ENCODE peak calls at places on chromosome 15, in nine cellular contexts. J, N, D, H, T, P, I, X and B are unnamed samples.

GRCh38 chr15:36954486-36954885 is 145.9 kb downstream of the MEIS2 start:
- DNase-seq in N (no peak), P (no peak), D (no peak), J (no peak), T (no peak), H (no peak), I (no peak), X (no peak), B (no peak)

GRCh38 chr15:84645997-84646396 is 8.1 kb downstream of the WDR73 start:
- DNase-seq in I (no peak), T (no peak), D (no peak), X (no peak), H (no peak), J (no peak), N (no peak), P (no peak), B (no peak)

GRCh38 chr15:91345761-91346160 is 245.7 kb downstream of the SV2B start:
- DNase-seq in N (no peak), X (no peak), J (no peak), D (no peak), H (no peak), P (no peak), T (no peak), I (no peak), B (no peak)

GRCh38 chr15:93001881-93002280 is 87.1 kb downstream of the RGMA start:
- DNase-seq in J (peak; percentile 15), D (no peak), T (peak; percentile 9), H (no peak), P (no peak), I (no peak), N (no peak), X (no peak), B (no peak)

GRCh38 chr15:70044168-70044567 is 53.5 kb downstream of the TLE3 start:
- DNase-seq in J (no peak), X (no peak), H (peak; percentile 46), I (no peak), P (no peak), N (no peak), T (no peak), D (no peak), B (no peak)

GRCh38 chr15:99651023-99651807 is 82.0 kb downstream of the LYSMD4 start:
- DNase-seq in D (no peak), I (no peak), N (no peak), H (no peak), T (peak; percentile 29), X (no peak), P (no peak), J (no peak), B (no peak)

GRCh38 chr15:57708047-57708446 is 1.5 kb downstream of the POLR2M start:
- DNase-seq in I (no peak), T (peak; percentile 59), J (no peak), P (no peak), N (no peak), D (no peak), X (no peak), H (no peak), B (no peak)

GRCh38 chr15:101501703-101502373 is 12.3 kb upstream of the PCSK6 start:
- DNase-seq in J (peak; percentile 87), N (no peak), X (peak; percentile 66), H (peak; percentile 81), D (peak; percentile 59), P (no peak), I (peak; percentile 52), T (no peak), B (no peak)

GRCh38 chr15:59327942-59328341 is 44.7 kb downstream of the MYO1E start:
- DNase-seq in I (no peak), D (no peak), T (no peak), J (no peak), N (no peak), X (no peak), H (peak; percentile 76), P (no peak), B (no peak)

GRCh38 chr15:59332009-59332408 is 40.7 kb downstream of the MYO1E start:
- DNase-seq in J (no peak), D (no peak), T (no peak), I (no peak), H (no peak), N (no peak), X (no peak), P (no peak), B (no peak)

GRCh38 chr15:59330649-59331048 is 42.0 kb downstream of the MYO1E start:
- DNase-seq in X (no peak), J (no peak), N (no peak), D (no peak), T (no peak), H (no peak), I (no peak), P (no peak), B (no peak)

GRCh38 chr15:59329091-59329490 is 43.6 kb downstream of the MYO1E start:
- DNase-seq in P (no peak), T (no peak), D (no peak), H (no peak), X (no peak), I (no peak), N (no peak), J (no peak), B (no peak)

GRCh38 chr15:59329570-59330350 is 42.9 kb downstream of the MYO1E start:
- DNase-seq in H (no peak), D (no peak), T (peak; percentile 70), P (peak; percentile 43), J (no peak), N (no peak), X (no peak), I (no peak), B (no peak)
- H3K4me1 ChIP-seq in H (peaks cover 20% of the 10 kb centered on the region), D (no peaks in the 10 kb centered on the region), T (peaks cover 18% of the 10 kb centered on the region), P (peaks cover 21% of the 10 kb centered on the region), J (peaks cover 33% of the 10 kb centered on the region), N (no peaks in the 10 kb centered on the region), X (no peaks in the 10 kb centered on the region), I (no peaks in the 10 kb centered on the region), B (no peaks in the 10 kb centered on the region)

GRCh38 chr15:40731034-40731433 is 24.0 kb downstream of the RMDN3 start:
- DNase-seq in J (no peak), P (no peak), H (no peak), I (no peak), D (no peak), N (no peak), T (no peak), X (no peak), B (no peak)

GRCh38 chr15:40739854-40740253 is 15.2 kb downstream of the RMDN3 start:
- DNase-seq in J (peak; percentile 47), D (no peak), T (no peak), P (no peak), I (no peak), H (no peak), X (no peak), N (no peak), B (no peak)

GRCh38 chr15:40737048-40737447 is 18.0 kb downstream of the RMDN3 start:
- DNase-seq in I (no peak), T (no peak), H (no peak), J (no peak), N (no peak), D (no peak), P (no peak), X (peak; percentile 21), B (no peak)

GRCh38 chr15:40739042-40739441 is 16.0 kb downstream of the RMDN3 start:
- DNase-seq in H (no peak), T (no peak), P (no peak), J (peak; percentile 80), D (no peak), X (no peak), N (no peak), I (no peak), B (no peak)

DNA sequence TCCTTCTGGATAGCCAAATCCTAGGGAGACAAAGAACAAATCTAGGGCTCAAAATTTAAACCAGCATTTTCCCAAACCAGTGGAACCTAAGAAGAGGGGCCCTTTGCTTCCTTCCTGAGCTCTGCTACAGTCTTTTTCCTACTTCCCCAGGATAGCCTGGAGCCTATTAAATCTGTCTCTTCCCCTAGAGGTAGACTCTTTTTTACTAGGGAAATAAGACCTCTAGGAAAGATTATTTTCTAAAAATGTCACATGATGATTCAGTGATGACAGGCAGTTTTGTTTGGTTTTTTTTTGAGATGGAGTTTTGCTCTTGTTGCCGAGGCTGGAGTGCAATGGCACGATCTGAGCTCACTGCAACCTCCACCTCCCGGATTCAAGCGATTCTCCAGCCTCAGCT is 18.5 kb downstream of the RMDN3 start:
- DNase-seq in I (no peak), D (no peak), H (no peak), N (no peak), P (no peak), T (no peak), J (no peak), X (no peak), B (no peak)
- H3K27ac ChIP-seq in I (no peak overlapping the region), D (no peak overlapping the region), H (no peak overlapping the region), N (no peak overlapping the region), P (no peak overlapping the region), T (no peak overlapping the region), J (peak overlapping the region; percentile 50), X (no peak overlapping the region), B (no peak overlapping the region)

GRCh38 chr15:31438601-31439265 is 112.1 kb downstream of the KLF13 start:
- DNase-seq in X (no peak), P (no peak), H (no peak), T (no peak), D (no peak), I (no peak), J (no peak), N (no peak), B (no peak)
- H3K4me1 ChIP-seq in X (peaks cover 25% of the 10 kb centered on the region), P (peaks cover 6% of the 10 kb centered on the region), H (peaks cover 88% of the 10 kb centered on the region), T (peaks cover 30% of the 10 kb centered on the region), D (no peaks in the 10 kb centered on the region), I (peaks cover 6% of the 10 kb centered on the region), J (peaks cover 10% of the 10 kb centered on the region), N (no peaks in the 10 kb centered on the region), B (no peaks in the 10 kb centered on the region)

GRCh38 chr15:89379423-89379735 is 44.8 kb upstream of the POLG start:
- DNase-seq in P (no peak), I (no peak), X (no peak), N (no peak), H (peak; percentile 58), J (peak; percentile 43), T (no peak), D (no peak), B (no peak)

GRCh38 chr15:89377842-89378698 is 43.4 kb upstream of the POLG start:
- DNase-seq in J (peak; percentile 40), H (peak; percentile 68), D (no peak), X (no peak), T (no peak), N (peak; percentile 55), P (no peak), I (no peak), B (peak; percentile 71)

GRCh38 chr15:89379818-89380217 is 45.2 kb upstream of the POLG start:
- DNase-seq in X (no peak), T (no peak), P (no peak), N (peak; percentile 95), D (no peak), H (peak; percentile 28), I (no peak), J (peak; percentile 37), B (peak; percentile 64)

GRCh38 chr15:89377042-89377841 is 42.6 kb upstream of the POLG start:
- DNase-seq in X (no peak), N (no peak), T (no peak), D (no peak), P (no peak), H (peak; percentile 50), I (no peak), J (peak; percentile 46), B (no peak)

DNA sequence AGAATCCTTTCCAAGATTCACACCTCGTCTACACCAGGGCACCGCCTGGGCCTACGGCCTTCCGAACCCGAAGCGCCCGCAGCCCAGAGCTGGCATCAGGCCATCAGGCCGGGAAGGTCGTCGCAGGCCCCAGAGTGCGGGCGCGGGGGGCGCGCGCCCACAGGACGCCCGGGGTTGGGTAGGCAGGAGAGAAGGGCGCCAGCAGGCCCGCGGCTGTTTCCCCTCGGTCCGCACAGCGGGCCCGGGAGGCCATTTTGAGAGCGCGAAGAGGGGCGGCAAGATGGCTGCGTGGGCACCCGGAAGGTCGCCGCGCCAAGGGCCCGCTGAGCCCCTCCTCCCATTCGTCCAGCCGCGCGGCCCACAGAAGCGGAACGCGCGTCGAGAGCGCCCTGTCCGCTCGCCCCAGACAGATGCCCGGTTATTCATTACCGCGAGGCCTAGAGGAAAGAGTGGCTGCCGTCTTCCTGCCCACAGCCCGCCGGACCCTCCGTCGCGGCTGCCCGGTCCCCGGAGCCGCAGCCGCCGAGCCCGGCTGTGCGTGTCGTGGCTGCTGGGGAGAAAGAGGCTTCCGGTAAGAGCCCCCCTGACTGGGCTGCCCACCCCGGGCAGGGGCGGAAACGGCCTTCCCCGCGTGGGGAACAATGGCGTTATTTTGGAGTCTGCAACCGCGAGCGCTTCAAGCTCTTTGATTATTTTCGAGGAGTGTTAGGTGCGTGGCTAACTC is 44.2 kb upstream of the POLG start:
- DNase-seq in P (no peak), J (peak; percentile 55), X (no peak), T (no peak), I (no peak), N (no peak), D (no peak), H (peak; percentile 70), B (no peak)
- H3K27ac ChIP-seq in P (no peak overlapping the region), J (no peak overlapping the region), X (no peak overlapping the region), T (no peak overlapping the region), I (no peak overlapping the region), N (peak overlapping the region; percentile 78), D (no peak overlapping the region), H (peak overlapping the region; percentile 4), B (peak overlapping the region; percentile 83)